ENCODE peak calls at places on chromosomes 1 and 21, in five cellular contexts. R is activated T-cell treated with anti-CD3 and anti-CD28 coated beads, Interleukin-2, amount 50 U/mL, for 48 hours; U is hippocampal formation; M is adrenal gland; Q is transverse colon. T is an unnamed sample.

GRCh38 chr21:45543710-45544448 is 1.6 kb upstream of the SLC19A1 start:
- DNase-seq in Q (no peak), R (no peak), M (peak; percentile 0), U (no peak), T (peak; percentile 24)

GRCh38 chr1:161068306-161069200 is 1.1 kb downstream of the ARHGAP30 start:
- DNase-seq in Q (peak; percentile 78), M (peak; percentile 67), R (peak; percentile 87), U (peak; percentile 36), T (peak; percentile 76)

GRCh38 chr1:42385283-42385682 is 4.7 kb downstream of the RIMKLA start:
- DNase-seq in U (no peak), M (no peak), R (no peak), Q (no peak), T (no peak)

GRCh38 chr1:50279622-50280320 is 143.5 kb downstream of the DMRTA2 start:
- DNase-seq in M (peak; percentile 2), R (no peak), U (no peak), Q (no peak), T (no peak)

GRCh38 chr1:9195651-9196050 is 38.9 kb upstream of the H6PD start:
- DNase-seq in M (peak; percentile 91), U (no peak), Q (no peak), R (no peak), T (no peak)

GRCh38 chr1:106875622-106876021 is 180.9 kb upstream of the PRMT6 start:
- DNase-seq in M (no peak), R (no peak), U (no peak), Q (no peak), T (no peak)

GRCh38 chr1:239954836-239955235 is 136.8 kb upstream of the FMN2 start:
- DNase-seq in U (no peak), M (no peak), Q (no peak), R (no peak), T (no peak)

GRCh38 chr1:92957020-92957734 is 4.1 kb downstream of the DIPK1A start:
- DNase-seq in U (no peak), Q (no peak), R (no peak), M (no peak), T (no peak)

GRCh38 chr1:229674042-229674441 is 48.0 kb downstream of the URB2 start:
- DNase-seq in R (no peak), M (no peak), Q (no peak), U (no peak), T (no peak)

GRCh38 chr1:36881541-36881940 is 152.8 kb downstream of the GRIK3 start:
- DNase-seq in U (no peak), M (no peak), Q (no peak), R (no peak), T (no peak)

GRCh38 chr21:19547951-19548635 is 1144.5 kb upstream of the TMPRSS15 start:
- DNase-seq in R (no peak), U (peak; percentile 35), M (no peak), Q (no peak), T (no peak)

GRCh38 chr1:174975764-174976163 is 24.0 kb upstream of the CACYBP start:
- DNase-seq in R (no peak), M (no peak), U (no peak), Q (no peak), T (no peak)

GRCh38 chr1:71252900-71253299 is 172.1 kb upstream of the ZRANB2 start:
- DNase-seq in Q (no peak), R (no peak), M (no peak), U (no peak), T (no peak)

GRCh38 chr1:166895766-166896165 is 19.7 kb upstream of the TADA1 start:
- DNase-seq in Q (no peak), R (no peak), M (no peak), U (no peak), T (no peak)

GRCh38 chr1:25797939-25798338 is 2.1 kb upstream of the SELENON start:
- DNase-seq in R (no peak), M (peak; percentile 65), U (no peak), Q (no peak), T (no peak)

GRCh38 chr21:29258626-29259335 is 39.9 kb upstream of the BACH1 start:
- DNase-seq in R (no peak), Q (no peak), M (no peak), U (no peak), T (no peak)

GRCh38 chr1:2249559-2249906 is 21.4 kb downstream of the SKI start:
- DNase-seq in R (no peak), M (no peak), U (no peak), Q (no peak), T (no peak)

GRCh38 chr1:110726755-110727154 is 52.0 kb upstream of the KCNA3 start:
- DNase-seq in Q (no peak), U (no peak), R (no peak), M (no peak), T (no peak)

GRCh38 chr1:183567584-183567983 is 22.7 kb downstream of the NCF2 start:
- DNase-seq in M (peak; percentile 43), Q (peak; percentile 63), R (no peak), U (peak; percentile 9), T (peak; percentile 68)

GRCh38 chr1:156502749-156503671 is 2.4 kb upstream of the MEF2D start:
- DNase-seq in R (no peak), Q (peak; percentile 74), M (peak; percentile 93), U (peak; percentile 56), T (peak; percentile 86)

GRCh38 chr1:41359211-41360073 is 1.8 kb upstream of the FOXO6 start:
- DNase-seq in M (no peak), Q (no peak), U (no peak), R (peak; percentile 7), T (no peak)

GRCh38 chr1:182633657-182634281 is 29.6 kb upstream of the RGS16 start:
- DNase-seq in M (no peak), R (no peak), U (no peak), Q (no peak), T (peak; percentile 21)

GRCh38 chr1:8382051-8382505 is 64.2 kb downstream of the SLC45A1 start:
- DNase-seq in U (peak; percentile 53), R (no peak), Q (no peak), M (no peak), T (no peak)

GRCh38 chr1:175129182-175129581 is 61.5 kb downstream of the TNN start:
- DNase-seq in U (no peak), R (no peak), Q (no peak), M (no peak), T (no peak)

GRCh38 chr1:173429517-173430477 is 47.3 kb upstream of the PRDX6 start:
- DNase-seq in M (peak; percentile 92), U (peak; percentile 61), R (peak; percentile 80), Q (peak; percentile 87), T (peak; percentile 88)

GRCh38 chr1:29134695-29135028 is 11.0 kb upstream of the TMEM200B start:
- DNase-seq in M (no peak), U (no peak), R (no peak), Q (no peak), T (no peak)

T was measured in left colon.